ENCODE peak calls at places on chromosomes 11 and 22, in eight cellular contexts. N is heart left ventricle; A is naive thymus-derived CD4-positive, alpha-beta T cell; J is upper lobe of right lung; K is A549; S is neural progenitor cell; Q is stomach; G is cardiac muscle cell. U is an unnamed sample. For H3K4me1, the result is how much of the 10 kb centered on the place peaks cover.

GRCh38 chr11:34475656-34476055 is 36.9 kb downstream of the CAT start:
- DNase-seq in N (no peak), A (no peak), J (no peak), K (no peak), S (no peak), Q (no peak), G (no peak), U (no peak)

GRCh38 chr22:35582861-35583670 is 34.1 kb downstream of the MB start:
- DNase-seq in N (no peak), A (peak), J (no peak), K (peak), S (peak), Q (peak), G (peak), U (peak)

GRCh38 chr11:45606514-45607024 is 58.9 kb downstream of the CHST1 start:
- DNase-seq in N (no peak), A (no peak), J (no peak), K (no peak), S (peak), Q (no peak), G (no peak), U (no peak)

GRCh38 chr11:58513747-58514367 is 6.0 kb upstream of the OR5B21 start:
- DNase-seq in N (no peak), A (no peak), J (no peak), K (peak), S (peak), Q (no peak), G (peak), U (peak)

GRCh38 chr11:94151903-94152677 is 23.4 kb downstream of the PANX1 start:
- DNase-seq in N (peak), A (no peak), J (no peak), K (peak), S (no peak), Q (peak), G (peak), U (no peak)

GRCh38 chr11:12219732-12220131 is 109.3 kb downstream of the MICAL2 start:
- DNase-seq in N (no peak), A (no peak), J (no peak), K (no peak), S (no peak), Q (no peak), G (peak), U (no peak)

GRCh38 chr22:29071261-29072045 is 1.4 kb upstream of the KREMEN1 start:
- DNase-seq in N (no peak), A (peak), J (peak), K (no peak), S (peak), Q (peak), G (peak), U (no peak)

GRCh38 chr11:93216511-93217121 is 18.8 kb upstream of the SLC36A4 start:
- DNase-seq in N (no peak), A (no peak), J (no peak), K (no peak), S (no peak), Q (peak), G (no peak), U (no peak)

GRCh38 chr11:125214466-125215204 is 50.1 kb downstream of the PKNOX2 start:
- DNase-seq in N (no peak), A (no peak), J (no peak), K (no peak), S (peak), Q (no peak), G (peak), U (no peak)

GRCh38 chr11:125207866-125208425 is 43.4 kb downstream of the PKNOX2 start:
- DNase-seq in N (no peak), A (no peak), J (no peak), K (no peak), S (no peak), Q (no peak), G (no peak), U (no peak)

GRCh38 chr11:125215205-125215565 is 50.6 kb downstream of the PKNOX2 start:
- DNase-seq in N (no peak), A (no peak), J (no peak), K (no peak), S (no peak), Q (no peak), G (no peak), U (no peak)

GRCh38 chr11:125211191-125211953 is 46.8 kb downstream of the PKNOX2 start:
- DNase-seq in N (no peak), A (no peak), J (no peak), K (no peak), S (peak), Q (no peak), G (no peak), U (no peak)

DNA sequence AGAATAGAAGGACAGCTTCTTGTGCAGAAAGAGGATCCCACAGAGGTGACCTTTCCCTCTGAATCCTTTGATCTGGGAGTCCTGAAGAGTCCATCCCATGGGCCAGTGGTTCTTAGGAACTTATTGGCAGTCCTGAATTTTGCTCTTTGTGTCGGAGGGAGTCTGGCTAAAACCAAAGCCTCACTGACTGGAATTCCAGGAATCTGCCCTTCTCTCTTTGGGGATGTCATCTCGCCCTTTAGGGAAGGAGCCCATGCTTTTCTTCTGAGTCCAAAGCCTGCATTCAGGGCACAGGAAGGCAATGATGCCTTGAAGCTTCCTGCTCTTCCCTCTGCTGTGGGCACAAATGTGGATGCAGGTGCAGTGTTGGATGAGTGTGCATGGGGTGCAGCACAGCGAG is 45.6 kb downstream of the PKNOX2 start:
- DNase-seq in N (no peak), A (no peak), J (peak), K (no peak), S (peak), Q (no peak), G (no peak), U (no peak)
- H3K4me1 ChIP-seq in N (under half), A (under half), J (under half), K (under half), S (under half), Q (under half), G (under half), U (under half)

DNA sequence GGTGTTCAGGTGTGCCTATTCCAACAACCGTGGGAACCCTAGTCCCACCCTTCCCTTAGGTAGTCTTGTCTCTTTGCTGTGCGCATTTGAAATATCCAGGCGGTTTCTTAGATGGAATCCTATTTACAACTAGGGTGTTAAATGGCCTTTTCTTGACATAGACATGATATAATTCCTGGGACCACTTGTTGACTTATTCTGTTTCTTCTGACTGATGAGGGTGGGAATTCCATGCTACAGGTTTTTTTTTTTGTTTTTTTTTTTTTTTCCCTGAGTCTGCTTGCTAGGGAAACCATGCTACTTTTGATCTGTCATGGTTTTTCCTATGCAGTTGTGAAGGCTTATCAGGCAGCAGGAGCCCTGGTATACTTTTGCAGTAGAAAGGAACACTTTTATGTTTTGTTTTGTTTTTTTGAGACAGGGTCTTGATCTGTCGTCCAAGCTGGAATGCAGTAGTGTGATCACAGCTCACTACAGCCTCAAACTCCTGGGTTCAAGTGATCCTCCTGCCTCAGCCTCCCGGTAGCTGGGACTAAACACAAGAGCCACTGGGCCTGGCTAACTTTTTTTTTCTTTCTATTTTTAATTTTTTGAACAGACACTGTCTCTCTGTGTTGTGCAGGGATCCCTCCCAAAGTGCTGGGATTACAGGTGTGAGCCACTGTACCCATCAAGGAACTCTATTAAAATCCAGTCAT is 1.5 kb downstream of the STIM1 start:
- DNase-seq in N (no peak), A (no peak), J (no peak), K (no peak), S (no peak), Q (no peak), G (no peak), U (no peak)
- H3K4me3 ChIP-seq in N (peak), A (peak), J (peak), K (peak), S (peak), Q (peak), G (peak), U (peak)

GRCh38 chr11:128478305-128478704 is 109.1 kb downstream of the ETS1 start:
- DNase-seq in N (no peak), A (no peak), J (no peak), K (no peak), S (no peak), Q (no peak), G (no peak), U (no peak)
- H3K4me1 ChIP-seq in N (half or more), A (half or more), J (half or more), K (under half), S (under half), Q (half or more), G (under half), U (under half)

DNA sequence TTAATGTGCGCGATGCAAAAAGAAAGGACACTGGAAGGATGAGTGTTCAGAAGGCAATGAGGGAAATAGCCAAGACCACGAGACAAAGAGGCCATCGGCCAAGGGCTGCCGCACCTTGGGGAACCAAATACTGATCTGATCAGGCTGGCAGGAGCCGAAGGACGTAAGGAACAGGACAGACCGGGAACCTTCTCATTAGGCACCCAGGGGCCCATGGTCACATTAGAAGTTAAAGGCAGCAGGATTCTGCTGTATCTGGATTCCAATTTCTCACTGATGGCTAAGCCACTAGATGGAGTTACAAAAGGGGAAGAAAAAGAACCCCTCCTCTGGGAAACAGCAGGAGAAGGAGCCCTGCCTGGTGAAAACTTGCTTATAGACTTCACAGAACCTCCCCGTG is 28.8 kb upstream of the CPT1A start:
- DNase-seq in N (no peak), A (no peak), J (peak), K (no peak), S (no peak), Q (no peak), G (no peak), U (no peak)
- H3K4me3 ChIP-seq in N (peak), A (no peak), J (peak), K (peak), S (peak), Q (peak), G (peak), U (peak)

DNA sequence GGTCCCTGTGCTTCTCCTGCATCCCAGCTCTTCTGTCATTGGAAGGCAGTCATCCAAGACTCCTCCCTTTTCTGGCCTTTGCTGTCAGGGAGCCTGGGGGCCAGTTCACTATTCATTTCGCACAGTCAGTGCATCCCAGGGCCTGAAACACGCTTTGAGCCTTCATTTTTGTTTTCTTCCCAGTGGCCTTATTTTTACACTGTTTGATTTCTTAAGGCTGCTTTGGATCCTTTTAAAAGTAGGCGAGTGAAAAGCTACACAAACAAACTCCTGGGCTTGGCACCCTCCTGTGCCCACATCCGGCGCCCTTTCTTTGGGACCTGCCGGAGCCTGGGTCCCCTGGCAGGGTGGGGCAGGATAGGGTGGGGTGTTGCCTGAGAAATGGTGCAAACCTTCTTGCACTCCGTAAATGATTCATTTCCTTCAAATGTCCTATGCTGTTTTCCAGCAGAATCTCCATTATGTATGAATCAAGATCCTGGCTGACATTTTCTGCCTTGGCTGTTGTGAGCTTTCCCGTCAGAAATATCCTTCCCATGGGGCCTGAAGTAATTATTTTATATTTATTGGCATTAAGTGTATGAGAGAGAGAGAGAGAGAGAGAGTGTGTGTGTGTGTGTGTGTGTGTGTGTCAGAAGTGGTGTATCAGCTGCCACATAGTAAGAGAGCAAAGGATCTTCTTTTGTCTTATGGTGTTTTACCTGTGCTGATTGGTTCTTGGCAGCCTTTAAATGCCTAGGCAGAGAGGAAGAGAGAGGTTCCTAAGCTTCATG is 45.6 kb downstream of the BCR start:
- DNase-seq in N (peak), A (no peak), J (peak), K (peak), S (no peak), Q (peak), G (peak), U (peak)
- H3K4me1 ChIP-seq in N (half or more), A (under half), J (half or more), K (under half), S (under half), Q (half or more), G (under half), U (under half)

U was measured in Peyer's patch.